ENCODE peak calls at places on chromosomes 5 and 9, in five cellular contexts. N, A, C, L and F are unnamed samples.

GRCh38 chr9:129757045-129757444 is 4.2 kb upstream of the PTGES start:
- DNase-seq in C (no peak), N (no peak), A (no peak), L (no peak), F (no peak)

GRCh38 chr5:14406554-14406849 is 175.1 kb upstream of the OTULINL start:
- DNase-seq in C (no peak), A (no peak), L (peak), N (peak), F (no peak)

GRCh38 chr9:18756712-18757125 is 276.3 kb downstream of the SAXO1 start:
- DNase-seq in C (no peak), A (no peak), L (no peak), N (no peak), F (no peak)

GRCh38 chr5:138934971-138935370 is 59.8 kb upstream of the LRRTM2 start:
- DNase-seq in C (no peak), N (no peak), A (no peak), L (no peak), F (no peak)

GRCh38 chr5:96324708-96325107 is 108.3 kb downstream of the PCSK1 start:
- DNase-seq in A (no peak), L (peak), C (no peak), N (peak), F (no peak)

GRCh38 chr9:127935765-127936221 is 1.9 kb downstream of the DPM2 start:
- DNase-seq in A (no peak), L (no peak), C (no peak), N (no peak), F (no peak)

GRCh38 chr9:115400801-115401200 is 282.8 kb upstream of the TNC start:
- DNase-seq in A (no peak), L (no peak), C (peak), N (no peak), F (no peak)

GRCh38 chr5:157540707-157541451 is 34.7 kb downstream of the ADAM19 start:
- DNase-seq in N (no peak), C (peak), A (no peak), L (no peak), F (no peak)

GRCh38 chr5:922041-922744 is 29.5 kb downstream of the TRIP13 start:
- DNase-seq in A (no peak), L (no peak), N (no peak), C (no peak), F (no peak)

GRCh38 chr5:36276864-36277263 is 24.8 kb downstream of the RANBP3L start:
- DNase-seq in A (no peak), N (no peak), L (no peak), C (no peak), F (no peak)

GRCh38 chr5:146340260-146341081 is 1.8 kb downstream of the POU4F3 start:
- DNase-seq in L (peak), N (peak), A (peak), C (peak), F (peak)

GRCh38 chr9:124815601-124816000 is 37.7 kb upstream of the WDR38 start:
- DNase-seq in C (no peak), A (no peak), N (no peak), L (no peak), F (no peak)

GRCh38 chr9:135978650-135979461 is 17.7 kb upstream of the UBAC1 start:
- DNase-seq in C (no peak), A (no peak), L (no peak), N (no peak), F (no peak)

GRCh38 chr5:43631182-43631910 is 28.4 kb downstream of the NNT start:
- DNase-seq in A (no peak), N (no peak), L (peak), C (peak), F (peak)

GRCh38 chr5:124007675-124008398 is 495.9 kb downstream of the CSNK1G3 start:
- DNase-seq in C (no peak), L (peak), A (no peak), N (no peak), F (no peak)

GRCh38 chr9:130206579-130206978 is 34.4 kb downstream of the NCS1 start:
- DNase-seq in N (no peak), L (no peak), C (no peak), A (no peak), F (no peak)

GRCh38 chr9:132818588-132818987 is 59.5 kb downstream of the AK8 start:
- DNase-seq in A (no peak), L (no peak), N (no peak), C (no peak), F (no peak)

GRCh38 chr9:127224883-127225739 is 39.5 kb upstream of the GARNL3 start:
- DNase-seq in A (peak), N (peak), C (peak), L (peak), F (peak)

GRCh38 chr5:74575741-74576538 is 64.6 kb downstream of the ENC1 start:
- DNase-seq in C (no peak), A (no peak), N (no peak), L (peak), F (no peak)

GRCh38 chr5:174287761-174288160 is 242.3 kb downstream of the NSG2 start:
- DNase-seq in A (no peak), L (no peak), N (no peak), C (no peak), F (no peak)

GRCh38 chr9:37390759-37391158 is 31.7 kb upstream of the GRHPR start:
- DNase-seq in C (no peak), L (peak), A (no peak), N (no peak), F (peak)

GRCh38 chr5:39755452-39755851 is 330.7 kb upstream of the DAB2 start:
- DNase-seq in C (no peak), N (no peak), A (no peak), L (no peak), F (no peak)

GRCh38 chr5:125026900-125027731 is 280.7 kb upstream of the ZNF608 start:
- DNase-seq in L (peak), N (no peak), A (no peak), C (no peak), F (no peak)

GRCh38 chr9:87405677-87406544 is 91.8 kb upstream of the DAPK1 start:
- DNase-seq in N (no peak), C (peak), A (no peak), L (peak), F (no peak)

GRCh38 chr9:135519179-135519971 is 1.9 kb upstream of the LCN1 start:
- DNase-seq in C (no peak), L (no peak), N (no peak), A (no peak), F (no peak)

GRCh38 chr9:78406933-78407332 is 110.0 kb downstream of the PSAT1 start:
- DNase-seq in A (no peak), C (no peak), N (no peak), L (peak), F (no peak)

GRCh38 chr9:40884072-40884901 is 244.2 kb downstream of the FOXD4L6 start:
- DNase-seq in L (no peak), N (peak), A (no peak), C (no peak), F (no peak)